ENCODE peak calls at places on chromosomes 16 and 17, in five cellular contexts. M is adrenal gland, F is tibial nerve, I is heart left ventricle, J is stomach. H is an unnamed sample.
A peak's percentile ranks its signal among the peaks of the same experiment; 100 is the strongest.

GRCh38 chr16:81700071-81700779 is 78.9 kb upstream of the PLCG2 start:
- DNase-seq in M (no peak), F (no peak), I (peak; percentile 17), J (no peak), H (no peak)

GRCh38 chr17:47693667-47694017 is 319 bp upstream of the TBKBP1 start:
- DNase-seq in I (no peak), M (no peak), F (no peak), J (no peak), H (no peak)

GRCh38 chr16:7316266-7316888 is 16.3 kb upstream of the RBFOX1 start:
- DNase-seq in I (no peak), J (no peak), M (no peak), F (no peak), H (no peak)

GRCh38 chr17:19718613-19719364 is 2.4 kb upstream of the SLC47A2 start:
- DNase-seq in F (no peak), J (no peak), M (no peak), I (no peak), H (no peak)

GRCh38 chr16:648071-648785 is 937 bp upstream of the WDR90 start:
- DNase-seq in J (peak; percentile 83), F (no peak), M (peak; percentile 65), I (no peak), H (no peak)

GRCh38 chr16:14324581-14324980 is 253.5 kb downstream of the MRTFB start:
- DNase-seq in J (no peak), I (no peak), M (no peak), F (no peak), H (no peak)

GRCh38 chr16:84950906-84951305 is 60.4 kb downstream of the ZDHHC7 start:
- DNase-seq in M (no peak), F (no peak), J (no peak), I (no peak), H (no peak)

GRCh38 chr17:28549274-28550132 is 2.9 kb downstream of the UNC119 start:
- DNase-seq in F (no peak), M (no peak), J (no peak), I (peak; percentile 46), H (no peak)

GRCh38 chr16:74574146-74574545 is 32.8 kb downstream of the GLG1 start:
- DNase-seq in J (no peak), F (no peak), I (no peak), M (no peak), H (no peak)

GRCh38 chr17:28473542-28473941 is at the start of gene SLC13A2:
- DNase-seq in F (no peak), I (no peak), M (no peak), J (peak; percentile 52), H (no peak)

GRCh38 chr16:58417600-58417999 is 25.3 kb downstream of the GINS3 start:
- DNase-seq in F (no peak), M (no peak), I (no peak), J (no peak), H (no peak)

GRCh38 chr16:35714665-35715064 is 2255.3 kb downstream of the TP53TG3F start:
- DNase-seq in I (no peak), F (no peak), J (no peak), M (no peak), H (no peak)

GRCh38 chr17:44053130-44053872 is 13.2 kb downstream of the LSM12 start:
- DNase-seq in M (no peak), J (peak; percentile 49), I (no peak), F (no peak), H (no peak)

GRCh38 chr17:51298508-51299371 is 38.4 kb downstream of the UTP18 start:
- DNase-seq in J (no peak), I (no peak), F (no peak), M (no peak), H (no peak)

GRCh38 chr17:44901323-44901965 is 2.2 kb upstream of the EFTUD2 start:
- DNase-seq in M (no peak), J (no peak), F (no peak), I (no peak), H (no peak)

DNA sequence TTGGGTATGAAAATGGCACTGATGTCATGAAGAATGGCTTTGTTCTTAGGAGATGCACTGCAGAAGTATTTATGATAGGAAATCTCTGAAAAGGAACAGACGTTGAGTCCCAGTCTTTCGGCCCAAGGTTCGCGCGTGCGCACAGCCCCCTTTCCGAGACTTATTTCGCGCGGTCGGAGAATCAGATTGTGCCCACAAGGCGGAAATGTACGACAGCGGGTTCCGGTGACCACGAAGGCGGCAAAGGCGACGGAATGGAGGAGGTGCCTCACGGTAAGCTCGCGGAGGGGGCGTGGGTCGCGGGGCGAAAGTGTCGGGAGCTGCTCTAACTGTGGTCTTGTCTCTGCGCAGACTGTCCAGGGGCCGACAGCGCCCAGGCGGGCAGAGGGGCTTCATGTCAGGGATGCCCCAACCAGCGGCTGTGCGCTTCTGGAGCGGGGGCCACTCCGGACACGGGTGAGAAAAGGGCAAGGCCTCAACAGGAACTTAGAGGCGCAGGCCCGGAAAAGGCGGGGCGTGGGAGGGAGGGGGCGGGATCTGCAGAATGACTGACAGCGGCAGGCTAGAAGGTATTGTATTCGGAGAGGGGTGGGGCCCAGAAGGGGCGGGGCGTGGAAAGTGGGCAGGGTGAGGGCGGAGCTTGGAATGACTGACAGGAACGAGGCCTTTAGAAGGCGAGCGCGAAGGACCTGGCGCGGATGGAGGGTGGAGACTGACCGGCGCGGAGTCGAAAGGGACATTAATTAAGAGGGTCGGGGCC is at the start of gene NUBP1:
- DNase-seq in I (peak; percentile 99), F (peak; percentile 100), M (peak; percentile 100), J (peak; percentile 100), H (peak; percentile 100)
- TF ChIP-seq POLR2A in I (peak; percentile 98), F (peak; percentile 94), M (peak; percentile 78), J (peak; percentile 12), H (peak; percentile 97)

GRCh38 chr17:81074875-81075274 is 39.9 kb downstream of the BAIAP2 start:
- DNase-seq in I (no peak), M (no peak), F (no peak), J (no peak), H (no peak)
- TF ChIP-seq POLR2A in I (no peak), M (no peak), F (no peak), J (no peak), H (no peak)

DNA sequence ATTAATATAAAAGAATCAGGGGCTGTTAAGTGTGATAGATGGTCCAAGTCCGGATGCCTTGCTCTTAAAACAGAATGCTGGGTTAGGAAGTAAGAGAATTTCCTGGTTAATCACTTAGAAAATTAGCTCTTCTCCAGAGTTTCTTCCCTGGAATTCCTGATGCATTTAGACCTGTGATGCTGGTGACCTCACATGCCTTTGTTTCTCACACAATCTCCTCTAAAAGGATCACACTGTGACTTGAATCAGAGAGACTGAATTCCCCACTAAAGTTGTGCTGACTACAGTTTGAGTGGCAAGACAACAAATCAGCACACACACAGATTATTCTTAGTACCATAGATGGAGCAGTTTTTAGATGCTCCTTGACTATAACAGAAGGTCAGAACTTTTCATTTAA is 4.4 kb upstream of the RNF43 start:
- DNase-seq in J (no peak), F (no peak), I (no peak), M (no peak), H (no peak)
- TF ChIP-seq POLR2A in J (no peak), F (no peak), I (no peak), M (no peak), H (no peak)

GRCh38 chr16:67880584-67880983 is 4.1 kb upstream of the NRN1L start:
- DNase-seq in M (no peak), J (no peak), F (no peak), I (no peak), H (no peak)
- TF ChIP-seq POLR2A in M (no peak), J (no peak), F (no peak), I (no peak), H (no peak)

DNA sequence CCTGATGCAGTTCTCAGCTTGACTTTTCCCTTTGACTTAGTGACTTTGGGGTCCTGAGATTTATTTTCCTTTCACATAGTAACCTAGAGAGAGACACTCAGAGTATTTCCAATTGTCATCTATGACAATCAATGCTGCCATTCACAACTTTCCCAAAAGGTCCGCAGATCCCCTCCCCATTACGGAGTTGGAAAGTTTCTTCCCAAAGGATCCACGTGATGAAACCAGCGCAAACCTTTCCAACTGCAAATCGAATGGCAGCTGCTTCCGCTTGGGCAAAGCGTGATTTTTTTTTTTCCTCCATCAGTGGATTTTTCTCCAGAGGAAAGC is 539 bp upstream of the FCSK start:
- DNase-seq in F (no peak), J (no peak), I (no peak), M (no peak), H (no peak)
- TF ChIP-seq POLR2A in F (no peak), J (no peak), I (no peak), M (no peak), H (no peak)

GRCh38 chr17:72643575-72644216 is 448.8 kb downstream of the SLC39A11 start:
- DNase-seq in M (no peak), I (no peak), J (no peak), F (no peak), H (no peak)

GRCh38 chr17:72642720-72643119 is 449.8 kb downstream of the SLC39A11 start:
- DNase-seq in M (no peak), F (no peak), I (no peak), J (no peak), H (no peak)

GRCh38 chr17:72639711-72640110 is 452.8 kb downstream of the SLC39A11 start:
- DNase-seq in M (no peak), J (no peak), I (no peak), F (no peak), H (no peak)

GRCh38 chr17:72644481-72644880 is 448.0 kb downstream of the SLC39A11 start:
- DNase-seq in J (no peak), M (no peak), I (no peak), F (no peak), H (no peak)

GRCh38 chr17:72640415-72641165 is 451.9 kb downstream of the SLC39A11 start:
- DNase-seq in I (no peak), J (peak; percentile 89), M (no peak), F (no peak), H (no peak)
- TF ChIP-seq POLR2A in I (no peak), J (no peak), M (no peak), F (no peak), H (no peak)

GRCh38 chr17:63773272-63774140 is at the start of gene CCDC47:
- DNase-seq in M (peak; percentile 99), I (peak; percentile 99), F (peak; percentile 95), J (peak; percentile 99), H (peak; percentile 99)
- TF ChIP-seq POLR2A in M (peak; percentile 96), I (peak; percentile 97), F (peak; percentile 98), J (peak; percentile 92), H (peak; percentile 95)

DNA sequence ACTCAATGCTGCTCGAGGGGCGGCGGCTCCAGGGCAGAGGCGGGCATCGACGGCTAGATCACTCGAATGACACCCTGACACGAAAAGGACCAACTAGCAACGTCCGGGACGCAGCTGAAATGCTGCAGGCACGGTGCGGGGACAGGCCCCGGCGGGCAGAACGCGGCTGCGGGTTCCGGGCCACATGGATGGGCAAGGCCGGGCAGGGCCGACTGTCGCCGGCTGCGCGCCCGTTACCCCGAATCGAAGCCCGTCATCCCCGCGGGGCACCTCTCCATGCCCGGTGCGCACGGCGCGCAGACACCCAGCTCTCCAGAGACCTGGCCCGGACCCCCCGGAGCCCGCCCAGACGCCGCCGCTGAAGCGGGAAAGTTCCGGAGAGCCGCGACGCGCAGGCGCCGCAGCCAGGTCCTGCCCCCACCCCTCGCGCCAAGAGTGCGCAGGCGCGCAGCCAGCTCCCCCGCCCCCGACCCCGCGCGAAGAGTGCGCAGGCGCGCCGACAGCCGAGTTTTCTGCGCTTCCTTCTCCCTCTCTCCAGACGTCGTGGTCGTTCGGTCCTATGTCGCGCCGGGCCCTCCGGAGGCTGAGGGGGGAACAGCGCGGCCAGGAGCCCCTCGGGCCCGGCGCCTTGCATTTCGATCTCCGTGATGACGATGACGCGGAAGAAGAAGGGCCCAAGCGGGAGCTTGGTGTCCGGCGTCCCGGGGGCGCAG is at the start of gene TCF25:
- DNase-seq in F (peak; percentile 58), J (peak; percentile 82), M (peak; percentile 85), I (peak; percentile 93), H (peak; percentile 75)
- TF ChIP-seq POLR2A in F (peak; percentile 93), J (peak; percentile 27), M (peak; percentile 90), I (peak; percentile 87), H (peak; percentile 83)

GRCh38 chr17:81735181-81736102 is 23.4 kb downstream of the SLC25A10 start:
- DNase-seq in J (peak; percentile 63), M (no peak), F (no peak), I (no peak), H (no peak)
- TF ChIP-seq POLR2A in J (no peak), M (no peak), F (no peak), I (no peak), H (no peak)

H was measured in uterus.